ENCODE peak calls at places on chromosomes 7 and 10, in six cellular contexts. E is brain microvascular endothelial cell, W is pancreas, S is dorsolateral prefrontal cortex, B is AG10803, I is epithelial cell of esophagus. M is an unnamed sample.

GRCh38 chr10:31697271-31698168 is 231.1 kb downstream of the ARHGAP12 start:
- DNase-seq in I (no peak), W (no peak), B (peak; percentile 86), S (peak; percentile 57), E (peak; percentile 86), M (peak; percentile 95)

GRCh38 chr7:30584415-30584814 is 10.3 kb upstream of the GARS1 start:
- DNase-seq in I (no peak), B (no peak), S (no peak), W (no peak), E (no peak), M (no peak)

GRCh38 chr10:108039821-108040584 is 875.5 kb upstream of the SORCS1 start:
- DNase-seq in E (no peak), W (no peak), B (no peak), I (peak; percentile 72), S (no peak), M (no peak)

GRCh38 chr7:108497082-108497725 is 28.7 kb downstream of the PNPLA8 start:
- DNase-seq in I (peak; percentile 54), W (no peak), B (peak; percentile 41), S (no peak), E (peak; percentile 60), M (peak; percentile 78)

GRCh38 chr10:27658788-27659187 is 86.8 kb downstream of the MKX start:
- DNase-seq in B (peak; percentile 73), S (no peak), I (peak; percentile 73), W (no peak), E (peak; percentile 13), M (peak; percentile 65)

GRCh38 chr7:97011536-97012292 is 6.4 kb downstream of the DLX6 start:
- DNase-seq in E (no peak), S (no peak), I (no peak), W (no peak), B (no peak), M (no peak)

GRCh38 chr7:91265693-91266066 is 1.4 kb downstream of the FZD1 start:
- DNase-seq in S (peak; percentile 44), B (no peak), E (no peak), I (peak; percentile 42), W (peak; percentile 82), M (no peak)

GRCh38 chr10:42970451-42971250 is 106.2 kb upstream of the RET start:
- DNase-seq in W (peak; percentile 41), S (peak; percentile 28), I (no peak), E (no peak), B (no peak), M (no peak)

GRCh38 chr10:45040921-45041320 is 40.2 kb downstream of the ZNF22 start:
- DNase-seq in I (peak; percentile 34), B (no peak), E (peak; percentile 11), W (no peak), S (no peak), M (no peak)

GRCh38 chr7:7418997-7419396 is 116.7 kb downstream of the COL28A1 start:
- DNase-seq in I (peak; percentile 20), S (no peak), W (no peak), E (no peak), B (no peak), M (no peak)

GRCh38 chr7:92611735-92612134 is 21.5 kb upstream of the FAM133B start:
- DNase-seq in I (no peak), S (no peak), B (no peak), W (no peak), E (no peak), M (no peak)

GRCh38 chr7:92612501-92612900 is 22.3 kb upstream of the FAM133B start:
- DNase-seq in B (peak; percentile 88), I (no peak), W (no peak), S (no peak), E (no peak), M (peak; percentile 24)

GRCh38 chr7:92606985-92607384 is 16.8 kb upstream of the FAM133B start:
- DNase-seq in S (no peak), W (no peak), E (no peak), I (no peak), B (no peak), M (no peak)

GRCh38 chr7:92609921-92610518 is 19.8 kb upstream of the FAM133B start:
- DNase-seq in S (no peak), B (peak; percentile 46), I (peak; percentile 32), W (no peak), E (no peak), M (no peak)

DNA sequence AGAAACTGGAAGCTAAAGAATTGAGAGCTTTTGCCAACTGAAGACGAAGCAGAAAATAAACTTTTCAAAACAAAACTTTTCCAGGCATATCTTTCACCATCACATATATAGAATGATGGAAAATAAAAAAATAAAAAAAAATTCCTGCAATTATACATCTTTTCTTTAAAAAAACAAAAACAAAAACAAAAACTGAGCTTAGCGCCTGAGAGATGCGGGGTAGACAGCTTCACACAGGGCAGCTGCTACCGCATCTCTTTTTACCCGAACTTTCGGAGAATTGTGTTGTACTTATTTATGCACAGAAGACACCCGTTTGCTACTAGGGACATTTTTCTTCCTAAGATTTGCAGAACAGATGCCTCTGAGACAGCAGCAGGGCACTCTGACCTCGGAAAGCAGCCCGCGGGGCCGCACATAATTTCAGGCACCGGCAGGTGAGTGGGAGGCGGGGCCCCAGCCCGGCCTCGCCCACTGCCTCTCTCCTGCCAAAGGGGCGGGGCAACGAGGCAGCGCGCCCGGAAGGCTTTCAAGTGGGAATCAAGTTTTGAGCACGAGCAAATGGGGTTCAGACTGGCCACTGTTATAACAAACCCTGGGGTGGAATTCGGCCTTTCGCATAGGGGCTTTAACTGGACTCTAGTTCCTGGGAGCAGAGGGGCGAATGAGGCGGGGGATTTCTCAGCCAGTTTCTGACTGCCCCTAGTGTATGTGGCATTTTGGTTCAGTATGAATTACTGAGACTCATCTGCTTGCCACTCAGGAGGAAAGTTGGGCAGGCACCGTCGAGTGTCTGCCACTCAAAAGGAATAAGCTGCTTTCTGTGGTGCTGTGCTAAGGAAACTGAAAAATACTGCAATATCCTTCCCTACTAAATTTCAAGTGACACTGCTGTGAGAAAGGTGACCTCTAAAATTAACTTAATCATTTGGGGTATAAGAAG is 18.5 kb upstream of the FAM133B start:
- DNase-seq in S (no peak), B (no peak), I (peak; percentile 41), E (no peak), W (peak; percentile 86), M (no peak)
- H3K4me3 ChIP-seq in S (peak overlapping the region; percentile 49), B (no peak overlapping the region), I (peak overlapping the region; percentile 27), E (no peak overlapping the region), W (peak overlapping the region; percentile 27), M (no peak overlapping the region)

DNA sequence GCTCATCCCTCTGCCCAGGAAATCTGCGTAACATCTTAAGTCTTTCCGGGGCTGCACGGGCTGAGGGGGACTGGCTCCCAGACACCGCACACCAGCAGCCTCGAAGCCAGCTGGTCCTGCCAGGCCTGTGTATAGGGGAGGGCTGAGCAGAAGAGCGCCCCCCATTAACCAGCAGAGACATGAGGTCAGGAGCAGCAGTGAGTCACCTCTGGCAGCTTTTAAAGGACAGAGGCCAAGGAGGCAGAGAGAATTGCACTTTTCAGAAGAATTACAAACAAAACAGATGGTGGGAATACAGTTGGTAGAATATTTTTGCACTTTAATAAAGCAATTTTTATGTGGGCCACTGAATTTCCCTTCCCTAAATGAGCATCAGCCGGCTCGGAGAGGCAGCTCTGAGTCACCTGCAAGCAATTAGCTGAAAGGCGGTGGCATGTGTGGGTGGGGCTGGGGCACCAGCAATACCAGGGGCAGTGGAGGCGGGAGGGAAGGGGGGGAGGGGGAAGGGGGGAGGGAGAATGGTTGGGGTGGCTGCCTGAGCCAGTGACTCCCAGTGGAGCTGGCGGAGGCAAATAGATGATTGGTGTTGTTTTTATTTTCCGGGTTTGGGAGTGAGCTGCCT is 39.1 kb downstream of the GOLGA7B start:
- DNase-seq in E (peak; percentile 32), I (peak; percentile 84), W (no peak), S (no peak), B (peak; percentile 66), M (peak; percentile 69)
- TF ChIP-seq CTCF in E (peak; percentile 6), I (no peak), W (no peak), S (no peak), B (peak; percentile 14), M (no peak)

DNA sequence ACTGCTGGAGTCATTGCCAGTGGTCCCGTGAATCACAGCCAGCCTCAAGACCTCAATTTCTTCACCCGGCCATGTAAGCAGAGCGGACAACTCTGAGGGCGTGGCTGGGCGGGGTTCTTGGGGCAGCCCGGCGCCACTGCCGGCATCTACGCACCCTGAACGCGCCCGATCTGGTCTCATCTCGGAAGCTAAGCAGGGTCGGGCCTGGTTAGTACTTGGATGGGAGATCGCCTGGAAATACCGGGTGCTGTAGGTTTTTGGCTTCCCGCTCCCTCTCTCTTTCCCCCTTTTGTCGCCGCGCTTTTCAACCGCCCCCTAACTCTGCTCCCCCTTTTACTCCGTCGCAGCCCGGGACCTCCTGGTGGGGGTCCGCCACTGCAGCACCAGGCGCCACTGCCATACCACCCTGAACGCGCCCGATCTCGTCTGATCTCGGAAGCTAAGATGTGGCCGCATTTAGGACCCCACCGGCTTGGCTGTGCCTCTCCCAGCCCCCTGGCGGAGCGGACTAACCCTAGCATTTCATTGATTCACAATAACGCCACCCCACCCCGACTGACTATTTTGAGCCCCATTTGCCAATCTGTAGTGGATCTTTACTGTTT is 25.3 kb downstream of the GARIN1A start:
- DNase-seq in W (no peak), B (peak; percentile 72), S (no peak), I (peak; percentile 75), E (peak; percentile 38), M (peak; percentile 81)
- H3K4me3 ChIP-seq in W (peak overlapping the region; percentile 2), B (peak overlapping the region; percentile 64), S (peak overlapping the region; percentile 56), I (peak overlapping the region; percentile 16), E (peak overlapping the region; percentile 61), M (peak overlapping the region; percentile 60)

DNA sequence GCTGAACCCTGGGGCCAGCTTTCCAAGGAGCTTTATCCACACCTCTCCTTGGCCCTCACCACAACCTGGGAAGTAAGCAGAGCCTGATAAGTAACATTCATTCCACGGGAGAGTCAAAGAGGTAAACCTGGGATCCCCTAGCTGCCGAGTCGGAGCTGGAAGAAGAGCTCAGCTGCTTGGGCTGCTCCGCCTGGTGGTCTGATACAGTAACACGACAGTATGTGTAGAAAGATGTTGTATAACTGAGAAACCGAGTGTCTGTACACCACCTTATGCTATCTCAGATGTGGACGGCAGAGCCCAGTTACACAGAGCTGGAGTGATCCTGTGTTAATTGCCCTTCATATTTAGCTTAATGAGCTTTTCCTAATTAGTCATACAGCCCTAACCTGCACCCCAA is 151.3 kb upstream of the KMT2E start:
- DNase-seq in B (no peak), W (no peak), I (no peak), S (no peak), E (peak; percentile 5), M (no peak)
- TF ChIP-seq CTCF in B (peak; percentile 49), W (no peak), I (peak; percentile 20), S (no peak), E (peak; percentile 58), M (peak; percentile 3)

DNA sequence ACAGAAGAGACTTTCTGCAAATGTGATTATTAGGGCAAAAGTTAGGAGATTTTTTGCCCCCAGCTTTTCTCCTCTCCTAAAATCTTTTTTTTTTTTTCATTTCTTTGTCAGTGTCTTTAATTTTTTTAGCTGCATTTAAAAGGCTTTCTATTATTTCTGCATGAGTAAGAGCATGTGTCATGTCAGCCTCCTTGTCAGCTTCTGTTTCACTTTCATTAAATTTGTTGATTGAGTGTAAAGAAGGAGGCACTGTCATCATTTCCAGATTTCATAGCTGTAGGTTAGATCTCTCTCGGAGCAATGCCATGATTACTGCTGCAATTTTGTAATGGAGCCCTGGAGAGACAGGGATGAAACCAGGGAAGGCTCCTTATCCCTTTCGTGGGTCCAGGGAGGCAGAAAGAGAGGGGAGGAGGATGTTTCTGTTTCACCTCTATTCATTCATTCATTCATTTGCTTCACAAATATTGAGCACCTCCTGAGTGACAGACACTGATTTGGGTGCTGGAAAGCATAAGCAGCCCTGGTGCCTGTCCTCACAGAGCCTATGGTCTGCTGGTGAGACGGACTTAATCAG is 13.3 kb upstream of the SGMS1 start:
- DNase-seq in I (peak; percentile 19), S (no peak), B (no peak), W (no peak), E (no peak), M (peak; percentile 15)
- H3K4me3 ChIP-seq in I (no peak overlapping the region), S (no peak overlapping the region), B (no peak overlapping the region), W (no peak overlapping the region), E (no peak overlapping the region), M (no peak overlapping the region)